ENCODE peak calls at places on chromosomes 7 and 10, in nine cellular contexts. B is activated B cell treated with CpG ODN at 0.5 μM for 24 hours; A is central memory CD4-positive, alpha-beta T cell; W is HCT116; V is naive thymus-derived CD8-positive, alpha-beta T cell; M is GDM1; F is GM03348; P is substantia nigra; K is RPMI8226. Z is an unnamed sample.

GRCh38 chr7:91569702-91570457 is 305.6 kb downstream of the FZD1 start:
- DNase-seq in W (no peak), F (no peak), A (no peak), M (no peak), P (no peak), K (no peak), B (no peak), V (no peak), Z (no peak)

GRCh38 chr7:30184804-30185487 is 50.2 kb downstream of the MTURN start:
- DNase-seq in A (no peak), W (no peak), P (peak), M (no peak), V (no peak), F (no peak), K (peak), B (no peak), Z (no peak)

GRCh38 chr10:86033581-86033980 is 333.0 kb downstream of the GRID1 start:
- DNase-seq in B (no peak), F (no peak), W (no peak), A (no peak), M (no peak), V (no peak), K (no peak), P (no peak), Z (no peak)

GRCh38 chr7:22147113-22147512 is 201.4 kb upstream of the CDCA7L start:
- DNase-seq in V (no peak), M (no peak), B (no peak), K (no peak), A (no peak), W (no peak), P (no peak), F (peak), Z (no peak)

GRCh38 chr7:1664711-1665591 is 5.1 kb upstream of the ELFN1 start:
- DNase-seq in P (peak), V (peak), A (peak), K (peak), B (peak), M (peak), W (peak), F (peak), Z (peak)

GRCh38 chr10:88874271-88874670 is 5.8 kb upstream of the STAMBPL1 start:
- DNase-seq in W (no peak), F (peak), P (no peak), V (no peak), B (no peak), K (no peak), M (no peak), A (no peak), Z (no peak)

GRCh38 chr7:126441745-126442144 is 811.0 kb downstream of the GRM8 start:
- DNase-seq in P (no peak), K (no peak), M (no peak), B (no peak), A (no peak), V (no peak), W (no peak), F (no peak), Z (no peak)

GRCh38 chr10:77121829-77122228 is 515.8 kb downstream of the KCNMA1 start:
- DNase-seq in V (no peak), W (no peak), K (no peak), A (no peak), F (no peak), M (no peak), B (no peak), P (no peak), Z (no peak)

GRCh38 chr10:88792656-88793055 is 9.9 kb upstream of the LIPM start:
- DNase-seq in M (no peak), F (peak), B (no peak), P (no peak), W (no peak), V (no peak), A (no peak), K (no peak), Z (no peak)

Z was measured in H9.